ENCODE peak calls at places on chromosomes 7 and 10, in eight cellular contexts. U, T, H, W, C, Q, N and R are unnamed samples.

GRCh38 chr7:68444042-68444441 is 1154.2 kb upstream of the AUTS2 start:
- DNase-seq in U (no peak), T (no peak), H (no peak), W (no peak), C (no peak), Q (no peak), N (no peak), R (no peak)

GRCh38 chr10:13536674-13537366 is 8.0 kb upstream of the BEND7 start:
- DNase-seq in U (peak), T (peak), H (no peak), W (peak), C (peak), Q (peak), N (peak), R (peak)

GRCh38 chr10:43986396-43986795 is 337.7 kb upstream of the ZNF32 start:
- DNase-seq in U (no peak), T (no peak), H (no peak), W (no peak), C (no peak), Q (no peak), N (no peak), R (no peak)

GRCh38 chr10:60572511-60573194 is 183.0 kb upstream of the ANK3 start:
- DNase-seq in U (peak), T (peak), H (no peak), W (peak), C (no peak), Q (peak), N (peak), R (peak)

GRCh38 chr7:44145969-44146897 is 5.1 kb upstream of the MYL7 start:
- DNase-seq in U (peak), T (peak), H (peak), W (peak), C (peak), Q (peak), N (peak), R (peak)

GRCh38 chr7:151871904-151872303 is 5.0 kb downstream of the PRKAG2 start:
- DNase-seq in U (peak), T (no peak), H (no peak), W (peak), C (peak), Q (peak), N (no peak), R (no peak)

GRCh38 chr7:91183408-91183807 is 80.8 kb upstream of the FZD1 start:
- DNase-seq in U (no peak), T (no peak), H (no peak), W (peak), C (no peak), Q (no peak), N (no peak), R (no peak)

GRCh38 chr10:75407296-75407715 is 5.7 kb upstream of the ZNF503 start:
- DNase-seq in U (no peak), T (peak), H (no peak), W (no peak), C (no peak), Q (no peak), N (no peak), R (peak)

GRCh38 chr7:139909379-139910050 is 80.5 kb downstream of the TBXAS1 start:
- DNase-seq in U (peak), T (no peak), H (no peak), W (peak), C (no peak), Q (no peak), N (no peak), R (peak)

GRCh38 chr10:104580321-104580720 is 60.8 kb upstream of the SORCS3 start:
- DNase-seq in U (peak), T (no peak), H (no peak), W (no peak), C (no peak), Q (peak), N (peak), R (no peak)

GRCh38 chr10:125457406-125457805 is 225.6 kb downstream of the TEX36 start:
- DNase-seq in U (no peak), T (no peak), H (no peak), W (no peak), C (no peak), Q (no peak), N (no peak), R (no peak)

GRCh38 chr10:33365871-33366411 is 31.5 kb upstream of the NRP1 start:
- DNase-seq in U (peak), T (no peak), H (no peak), W (peak), C (no peak), Q (peak), N (peak), R (peak)

GRCh38 chr7:55964802-55965470 is 551 bp downstream of the NIPSNAP2 start:
- DNase-seq in U (peak), T (peak), H (peak), W (peak), C (peak), Q (peak), N (peak), R (peak)

GRCh38 chr7:31043035-31043434 is 9.1 kb upstream of the ADCYAP1R1 start:
- DNase-seq in U (no peak), T (peak), H (no peak), W (no peak), C (no peak), Q (no peak), N (no peak), R (no peak)

GRCh38 chr10:94500063-94500462 is 45.5 kb upstream of the HELLS start:
- DNase-seq in U (peak), T (peak), H (no peak), W (peak), C (peak), Q (peak), N (peak), R (peak)

GRCh38 chr10:72077275-72077990 is 10.9 kb downstream of the SPOCK2 start:
- DNase-seq in U (no peak), T (peak), H (no peak), W (no peak), C (no peak), Q (no peak), N (no peak), R (no peak)

GRCh38 chr10:6713716-6714115 is 133.6 kb upstream of the PRKCQ start:
- DNase-seq in U (no peak), T (no peak), H (no peak), W (no peak), C (no peak), Q (no peak), N (peak), R (no peak)

GRCh38 chr10:24544776-24545175 is 178.9 kb downstream of the ARHGAP21 start:
- DNase-seq in U (no peak), T (no peak), H (no peak), W (no peak), C (no peak), Q (no peak), N (no peak), R (no peak)

GRCh38 chr10:129678186-129678585 is 211.1 kb downstream of the MGMT start:
- DNase-seq in U (no peak), T (no peak), H (no peak), W (peak), C (no peak), Q (no peak), N (no peak), R (no peak)

GRCh38 chr7:4715385-4715770 is 33.3 kb downstream of the FOXK1 start:
- DNase-seq in U (no peak), T (no peak), H (no peak), W (no peak), C (no peak), Q (no peak), N (peak), R (peak)

GRCh38 chr7:36278767-36279171 is 110.9 kb upstream of the ANLN start:
- DNase-seq in U (peak), T (no peak), H (no peak), W (peak), C (no peak), Q (peak), N (peak), R (peak)

GRCh38 chr7:44977956-44978355 is 859 bp downstream of the MYO1G start:
- DNase-seq in U (no peak), T (no peak), H (no peak), W (peak), C (no peak), Q (no peak), N (no peak), R (no peak)

GRCh38 chr7:152402384-152403250 is 33.2 kb downstream of the KMT2C start:
- DNase-seq in U (peak), T (peak), H (no peak), W (no peak), C (no peak), Q (peak), N (peak), R (peak)

GRCh38 chr10:128867819-128868218 is 599.2 kb upstream of the MGMT start:
- DNase-seq in U (no peak), T (no peak), H (no peak), W (no peak), C (no peak), Q (no peak), N (no peak), R (no peak)

GRCh38 chr10:37752309-37752875 is 105.0 kb downstream of the ZNF248 start:
- DNase-seq in U (peak), T (no peak), H (no peak), W (no peak), C (no peak), Q (no peak), N (no peak), R (no peak)

GRCh38 chr10:13862541-13863233 is 275.9 kb downstream of the PRPF18 start:
- DNase-seq in U (no peak), T (no peak), H (no peak), W (no peak), C (no peak), Q (no peak), N (no peak), R (no peak)

GRCh38 chr10:71964669-71965515 is 697 bp downstream of the CHST3 start:
- DNase-seq in U (peak), T (peak), H (no peak), W (peak), C (no peak), Q (peak), N (peak), R (peak)

GRCh38 chr10:5094265-5095205 is at the start of gene AKR1C3:
- DNase-seq in U (peak), T (peak), H (no peak), W (peak), C (peak), Q (peak), N (peak), R (peak)

GRCh38 chr10:45514283-45515270 is 140.6 kb downstream of the ALOX5 start:
- DNase-seq in U (peak), T (peak), H (no peak), W (no peak), C (no peak), Q (peak), N (no peak), R (no peak)

GRCh38 chr7:80634505-80634904 is 3.9 kb upstream of the CD36 start:
- DNase-seq in U (peak), T (no peak), H (no peak), W (no peak), C (peak), Q (peak), N (peak), R (peak)

GRCh38 chr10:97546441-97547340 is 25.9 kb upstream of the ANKRD2 start:
- DNase-seq in U (no peak), T (no peak), H (no peak), W (no peak), C (no peak), Q (no peak), N (no peak), R (no peak)

GRCh38 chr7:132466367-132466766 is 109.9 kb downstream of the PLXNA4 start:
- DNase-seq in U (no peak), T (no peak), H (no peak), W (no peak), C (no peak), Q (no peak), N (no peak), R (no peak)

GRCh38 chr7:113087278-113087998 is 811 bp upstream of the GPR85 start:
- DNase-seq in U (peak), T (peak), H (no peak), W (peak), C (peak), Q (peak), N (peak), R (peak)

GRCh38 chr7:42237891-42238531 is 1.0 kb upstream of the GLI3 start:
- DNase-seq in U (peak), T (peak), H (no peak), W (peak), C (peak), Q (peak), N (peak), R (peak)

GRCh38 chr7:30888783-30889182 is 22.9 kb upstream of the AQP1 start:
- DNase-seq in U (peak), T (no peak), H (no peak), W (peak), C (no peak), Q (peak), N (peak), R (peak)

GRCh38 chr7:492714-493065 is 27.0 kb downstream of the PDGFA start:
- DNase-seq in U (no peak), T (no peak), H (no peak), W (no peak), C (no peak), Q (no peak), N (no peak), R (no peak)

GRCh38 chr7:18402488-18403183 is 92.9 kb upstream of the HDAC9 start:
- DNase-seq in U (peak), T (no peak), H (no peak), W (peak), C (no peak), Q (peak), N (peak), R (peak)

GRCh38 chr10:102227050-102227449 is 951 bp downstream of the ELOVL3 start:
- DNase-seq in U (peak), T (no peak), H (no peak), W (no peak), C (no peak), Q (peak), N (peak), R (no peak)

GRCh38 chr7:10973942-10974716 is 457 bp downstream of the PHF14 start:
- DNase-seq in U (peak), T (peak), H (no peak), W (peak), C (peak), Q (peak), N (peak), R (peak)

GRCh38 chr7:77427996-77428603 is 12.0 kb upstream of the GSAP start:
- DNase-seq in U (peak), T (no peak), H (no peak), W (peak), C (no peak), Q (peak), N (peak), R (peak)